ENCODE peak calls at places on chromosomes 16 and 17, in eight cellular contexts. C is A549; P is naive thymus-derived CD8-positive, alpha-beta T cell; G is activated CD4-positive, CD25-positive, alpha-beta regulatory T cell; K is stimulated activated CD4-positive, alpha-beta T cell treated with anti-CD3 and anti-CD28 coated beads, Interleukin-15, amount 100 ng/mL, for 1 hour; V is NCI-H1436 treated with DMSO at 0.1 percent for 48 hours; E is ureter; B is HS-27A. H is an unnamed sample.

GRCh38 chr17:45851873-45852272 is 7.2 kb downstream of the SPPL2C start:
- DNase-seq in C (no peak), P (no peak), G (no peak), K (no peak), V (no peak), E (no peak), B (no peak), H (no peak)

GRCh38 chr17:32504166-32504990 is 17.6 kb downstream of the CDK5R1 start:
- DNase-seq in C (no peak), P (no peak), G (no peak), K (no peak), V (no peak), E (no peak), B (no peak), H (no peak)

GRCh38 chr17:47952181-47953021 is 5.3 kb downstream of the PRR15L start:
- DNase-seq in C (no peak), P (no peak), G (no peak), K (no peak), V (no peak), E (no peak), B (no peak), H (no peak)

GRCh38 chr17:3647769-3648540 is 11.4 kb downstream of the CTNS start:
- DNase-seq in C (peak), P (no peak), G (no peak), K (no peak), V (no peak), E (peak), B (no peak), H (no peak)

GRCh38 chr17:2120550-2121335 is 65.8 kb downstream of the HIC1 start:
- DNase-seq in C (no peak), P (no peak), G (no peak), K (no peak), V (no peak), E (no peak), B (no peak), H (no peak)

GRCh38 chr17:72726936-72727335 is 365.6 kb downstream of the SLC39A11 start:
- DNase-seq in C (no peak), P (peak), G (no peak), K (no peak), V (no peak), E (no peak), B (no peak), H (peak)

GRCh38 chr16:907361-907760 is 63.4 kb downstream of the LMF1 start:
- DNase-seq in C (no peak), P (no peak), G (no peak), K (no peak), V (no peak), E (no peak), B (no peak), H (no peak)

GRCh38 chr16:58497468-58497867 is 2.5 kb upstream of the NDRG4 start:
- DNase-seq in C (no peak), P (no peak), G (no peak), K (no peak), V (no peak), E (no peak), B (no peak), H (no peak)

GRCh38 chr16:88816736-88817535 is 5.2 kb upstream of the APRT start:
- DNase-seq in C (no peak), P (no peak), G (no peak), K (no peak), V (no peak), E (no peak), B (no peak), H (no peak)

GRCh38 chr16:27333549-27333948 is 19.8 kb downstream of the IL4R start:
- DNase-seq in C (no peak), P (no peak), G (no peak), K (no peak), V (no peak), E (no peak), B (no peak), H (no peak)

GRCh38 chr17:37490638-37491614 is 1.2 kb downstream of the DUSP14 start:
- DNase-seq in C (peak), P (no peak), G (no peak), K (no peak), V (no peak), E (peak), B (peak), H (no peak)

GRCh38 chr17:2023692-2024571 is 1.2 kb downstream of the RTN4RL1 start:
- DNase-seq in C (peak), P (peak), G (no peak), K (no peak), V (no peak), E (peak), B (no peak), H (no peak)

GRCh38 chr16:57409870-57410585 is 5.5 kb downstream of the CCL17 start:
- DNase-seq in C (no peak), P (no peak), G (no peak), K (no peak), V (no peak), E (no peak), B (no peak), H (no peak)